ENCODE peak calls at places on chromosome 12, in ten cellular contexts. A is IMR-90, C is sciatic nerve, Q is HFFc6, H is caudate nucleus, O is spleen, Z is NCI-H1105, W is substantia nigra, R is lower leg skin, N is NCI-H69. U is an unnamed sample.

GRCh38 chr12:100868487-100868886 is 73.9 kb downstream of the ANO4 start:
- DNase-seq in R (no peak), N (peak; percentile 76), O (no peak), W (no peak), A (peak; percentile 23), Q (no peak), H (no peak), C (no peak), Z (no peak), U (no peak)

GRCh38 chr12:64733857-64734256 is 25.3 kb downstream of the GNS start:
- DNase-seq in Q (peak; percentile 38), N (peak; percentile 90), O (no peak), A (no peak), Z (peak; percentile 86), C (no peak), W (peak; percentile 42), R (no peak), H (peak; percentile 67), U (no peak)

GRCh38 chr12:52403561-52403960 is 2.6 kb downstream of the KRT82 start:
- DNase-seq in A (no peak), Z (no peak), N (no peak), C (no peak), O (peak; percentile 67), W (no peak), Q (no peak), R (no peak), H (no peak), U (no peak)

GRCh38 chr12:56080556-56081138 is 682 bp downstream of the ERBB3 start:
- DNase-seq in N (no peak), O (no peak), Z (no peak), W (peak; percentile 6), Q (no peak), C (no peak), R (no peak), H (no peak), A (no peak), U (no peak)

GRCh38 chr12:131896080-131896810 is 1.8 kb downstream of the ULK1 start:
- DNase-seq in Q (peak; percentile 87), O (peak; percentile 97), A (peak; percentile 89), Z (peak; percentile 60), H (peak; percentile 68), R (peak; percentile 97), N (peak; percentile 91), W (peak; percentile 92), C (peak; percentile 94), U (peak; percentile 79)

GRCh38 chr12:87935216-87935615 is 94.0 kb downstream of the C12orf50 start:
- DNase-seq in Z (no peak), R (no peak), C (no peak), O (no peak), H (no peak), N (no peak), W (no peak), A (no peak), Q (no peak), U (no peak)

GRCh38 chr12:106149096-106149784 is 10.5 kb upstream of the NUAK1 start:
- DNase-seq in C (no peak), R (no peak), A (peak; percentile 18), Q (no peak), N (peak; percentile 72), O (no peak), Z (no peak), H (no peak), W (no peak), U (no peak)

GRCh38 chr12:43336962-43337555 is 214.9 kb downstream of the ADAMTS20 start:
- DNase-seq in N (peak; percentile 52), R (no peak), C (no peak), H (no peak), W (no peak), Q (peak; percentile 29), A (peak; percentile 70), Z (no peak), O (no peak), U (peak; percentile 11)

GRCh38 chr12:16605666-16606116 is 271 bp downstream of the LMO3 start:
- DNase-seq in H (no peak), R (no peak), W (no peak), C (no peak), A (peak; percentile 12), Q (peak; percentile 7), Z (peak; percentile 41), N (peak; percentile 86), O (no peak), U (peak; percentile 66)

GRCh38 chr12:118999107-118999506 is 17.8 kb downstream of the SRRM4 start:
- DNase-seq in W (no peak), O (no peak), H (no peak), Q (no peak), Z (no peak), A (no peak), N (no peak), C (no peak), R (no peak), U (no peak)

GRCh38 chr12:50603817-50604639 is 99.2 kb downstream of the DIP2B start:
- DNase-seq in R (no peak), C (peak; percentile 61), O (no peak), N (no peak), A (peak; percentile 69), W (no peak), Q (no peak), Z (no peak), H (no peak), U (no peak)

GRCh38 chr12:120060196-120060595 is 56.4 kb downstream of the RAB35 start:
- DNase-seq in H (no peak), W (no peak), Z (no peak), R (no peak), Q (no peak), C (no peak), A (no peak), N (no peak), O (no peak), U (no peak)

GRCh38 chr12:5817246-5817645 is 127.8 kb downstream of the ANO2 start:
- DNase-seq in C (no peak), O (no peak), H (no peak), R (no peak), W (no peak), A (no peak), Q (no peak), N (no peak), Z (no peak), U (no peak)

GRCh38 chr12:9390761-9391160 is 182.6 kb upstream of the PZP start:
- DNase-seq in C (no peak), R (no peak), W (no peak), N (no peak), O (no peak), Q (no peak), H (no peak), Z (no peak), A (no peak), U (no peak)

GRCh38 chr12:2629051-2629450 is 165.7 kb upstream of the FKBP4 start:
- DNase-seq in O (no peak), Q (no peak), A (no peak), C (no peak), Z (no peak), H (no peak), N (peak; percentile 18), R (no peak), W (no peak), U (no peak)

GRCh38 chr12:27542628-27543027 is 18.6 kb downstream of the PPFIBP1 start:
- DNase-seq in A (peak; percentile 97), H (no peak), O (no peak), C (no peak), N (no peak), Q (peak; percentile 94), W (no peak), R (no peak), Z (no peak), U (no peak)

GRCh38 chr12:49482095-49483051 is 56.5 kb upstream of the KCNH3 start:
- DNase-seq in W (no peak), C (no peak), R (no peak), Q (peak; percentile 15), Z (peak; percentile 58), O (no peak), A (peak; percentile 39), N (peak; percentile 96), H (no peak), U (peak; percentile 11)

GRCh38 chr12:53300187-53300586 is 692 bp downstream of the MYG1 start:
- DNase-seq in W (no peak), H (no peak), A (peak; percentile 77), O (no peak), Q (peak; percentile 48), R (no peak), N (no peak), Z (no peak), C (no peak), U (no peak)

GRCh38 chr12:104859144-104859543 is 98.9 kb downstream of the SLC41A2 start:
- DNase-seq in H (no peak), O (no peak), R (no peak), N (no peak), A (peak; percentile 61), C (no peak), Q (peak; percentile 82), W (no peak), Z (no peak), U (no peak)

GRCh38 chr12:95022477-95022876 is 19.0 kb upstream of the NDUFA12 start:
- DNase-seq in W (no peak), O (no peak), N (no peak), H (no peak), A (no peak), Z (no peak), C (no peak), Q (no peak), R (no peak), U (no peak)

GRCh38 chr12:6570264-6570887 is 2.3 kb upstream of the NOP2 start:
- DNase-seq in W (no peak), N (peak; percentile 70), R (no peak), O (peak; percentile 83), H (no peak), Z (peak; percentile 46), C (no peak), Q (no peak), A (no peak), U (no peak)

GRCh38 chr12:104275689-104276088 is 27.9 kb upstream of the EID3 start:
- DNase-seq in C (no peak), A (peak; percentile 53), Q (no peak), W (no peak), H (no peak), Z (no peak), R (no peak), N (peak; percentile 89), O (no peak), U (peak; percentile 6)